ENCODE peak calls at places on chromosomes 6 and 20, in ten cellular contexts. A is heart left ventricle; B is upper lobe of right lung; O is lower lobe of right lung; N is stomach; T is Caco-2; Q is hepatocyte; M is CD8-positive, alpha-beta memory T cell; R is iPS DF 6.9; G is cardiac muscle cell. X is an unnamed sample. For H3K27me3, the result is how much of the 10 kb centered on the place peaks cover.

GRCh38 chr6:41780623-41781301 is at the start of gene PRICKLE4:
- DNase-seq in A (peak), B (peak), O (peak), N (peak), T (no peak), Q (peak), M (peak), R (no peak), G (peak), X (peak)

GRCh38 chr20:64077876-64078551 is 1.3 kb downstream of the RGS19 start:
- DNase-seq in A (no peak), B (no peak), O (peak), N (peak), T (no peak), Q (no peak), M (peak), R (no peak), G (no peak), X (peak)

GRCh38 chr6:110826236-110827129 is 11.2 kb upstream of the CDK19 start:
- DNase-seq in A (no peak), B (peak), O (peak), N (no peak), T (peak), Q (peak), M (no peak), R (no peak), G (no peak), X (no peak)

GRCh38 chr20:53736122-53736756 is 142.6 kb upstream of the ZNF217 start:
- DNase-seq in A (no peak), B (no peak), O (no peak), N (no peak), T (peak), Q (no peak), M (no peak), R (no peak), G (peak), X (no peak)

GRCh38 chr6:17583811-17584210 is 16.3 kb upstream of the FAM8A1 start:
- DNase-seq in A (no peak), B (no peak), O (no peak), N (no peak), T (no peak), Q (no peak), M (no peak), R (no peak), G (peak), X (no peak)

GRCh38 chr20:25252686-25253421 is 5.0 kb downstream of the PYGB start:
- DNase-seq in A (no peak), B (no peak), O (no peak), N (no peak), T (no peak), Q (peak), M (no peak), R (no peak), G (no peak), X (peak)

GRCh38 chr6:18997375-18997826 is 610.3 kb downstream of the RNF144B start:
- DNase-seq in A (no peak), B (no peak), O (no peak), N (no peak), T (peak), Q (peak), M (no peak), R (peak), G (peak), X (no peak)

GRCh38 chr6:7112741-7113313 is 5.1 kb downstream of the RREB1 start:
- DNase-seq in A (peak), B (peak), O (no peak), N (peak), T (no peak), Q (peak), M (no peak), R (no peak), G (no peak), X (peak)

GRCh38 chr20:38283236-38283635 is 20.7 kb upstream of the BPI start:
- DNase-seq in A (no peak), B (no peak), O (no peak), N (no peak), T (peak), Q (no peak), M (no peak), R (no peak), G (no peak), X (no peak)

GRCh38 chr6:20056350-20056992 is 155.8 kb downstream of the MBOAT1 start:
- DNase-seq in A (no peak), B (no peak), O (no peak), N (no peak), T (no peak), Q (peak), M (no peak), R (no peak), G (peak), X (no peak)

GRCh38 chr6:161133973-161134372 is 139.9 kb downstream of the AGPAT4 start:
- DNase-seq in A (no peak), B (no peak), O (no peak), N (no peak), T (no peak), Q (no peak), M (no peak), R (no peak), G (peak), X (no peak)

GRCh38 chr6:36204068-36204753 is 7.7 kb downstream of the BRPF3 start:
- DNase-seq in A (no peak), B (no peak), O (no peak), N (no peak), T (no peak), Q (no peak), M (peak), R (no peak), G (no peak), X (no peak)

GRCh38 chr20:53738039-53738944 is 144.7 kb upstream of the ZNF217 start:
- DNase-seq in A (peak), B (peak), O (peak), N (peak), T (peak), Q (peak), M (no peak), R (no peak), G (peak), X (peak)

GRCh38 chr20:57478176-57478575 is 46.8 kb downstream of the CTCFL start:
- DNase-seq in A (no peak), B (no peak), O (no peak), N (no peak), T (no peak), Q (no peak), M (no peak), R (no peak), G (no peak), X (no peak)

GRCh38 chr6:157269261-157269794 is 54.0 kb downstream of the TMEM242 start:
- DNase-seq in A (peak), B (no peak), O (no peak), N (peak), T (no peak), Q (peak), M (no peak), R (no peak), G (peak), X (peak)

GRCh38 chr20:9329356-9330092 is 184.9 kb upstream of the LAMP5 start:
- DNase-seq in A (no peak), B (no peak), O (no peak), N (no peak), T (peak), Q (no peak), M (no peak), R (no peak), G (no peak), X (no peak)

GRCh38 chr6:1614767-1615650 is 5.3 kb downstream of the FOXC1 start:
- DNase-seq in A (no peak), B (no peak), O (no peak), N (peak), T (peak), Q (peak), M (no peak), R (no peak), G (no peak), X (no peak)

GRCh38 chr6:48757661-48758060 is 646.7 kb upstream of the PTCHD4 start:
- DNase-seq in A (no peak), B (no peak), O (no peak), N (no peak), T (no peak), Q (no peak), M (no peak), R (no peak), G (no peak), X (no peak)

GRCh38 chr6:12603711-12604049 is 112.9 kb upstream of the PHACTR1 start:
- DNase-seq in A (no peak), B (no peak), O (no peak), N (no peak), T (no peak), Q (no peak), M (no peak), R (no peak), G (no peak), X (no peak)

GRCh38 chr6:82872092-82872635 is 193.5 kb downstream of the UBE3D start:
- DNase-seq in A (no peak), B (no peak), O (no peak), N (no peak), T (no peak), Q (peak), M (no peak), R (no peak), G (no peak), X (no peak)

GRCh38 chr6:109238405-109238804 is 143.1 kb downstream of the CEP57L1 start:
- DNase-seq in A (no peak), B (no peak), O (no peak), N (no peak), T (no peak), Q (no peak), M (no peak), R (no peak), G (no peak), X (no peak)

GRCh38 chr6:1589208-1589607 is 20.5 kb upstream of the FOXC1 start:
- DNase-seq in A (no peak), B (no peak), O (no peak), N (no peak), T (no peak), Q (no peak), M (no peak), R (no peak), G (no peak), X (peak)

GRCh38 chr6:7727150-7727950 is 1.5 kb downstream of the BMP6 start:
- DNase-seq in A (peak), B (no peak), O (no peak), N (no peak), T (no peak), Q (peak), M (no peak), R (no peak), G (peak), X (no peak)

GRCh38 chr6:56484669-56485068 is 158.0 kb downstream of the DST start:
- DNase-seq in A (no peak), B (no peak), O (no peak), N (no peak), T (no peak), Q (no peak), M (no peak), R (no peak), G (peak), X (no peak)

GRCh38 chr6:47147175-47147727 is 105.1 kb upstream of the ADGRF1 start:
- DNase-seq in A (no peak), B (no peak), O (no peak), N (no peak), T (no peak), Q (no peak), M (no peak), R (no peak), G (no peak), X (no peak)

GRCh38 chr20:13101276-13101675 is 92.5 kb downstream of the SPTLC3 start:
- DNase-seq in A (no peak), B (no peak), O (no peak), N (no peak), T (no peak), Q (no peak), M (no peak), R (no peak), G (no peak), X (no peak)

GRCh38 chr20:1274485-1275313 is 8.6 kb downstream of the SNPH start:
- DNase-seq in A (no peak), B (no peak), O (no peak), N (no peak), T (no peak), Q (peak), M (no peak), R (no peak), G (no peak), X (no peak)

GRCh38 chr6:123810214-123810613 is 6.5 kb downstream of the NKAIN2 start:
- DNase-seq in A (no peak), B (no peak), O (no peak), N (no peak), T (no peak), Q (no peak), M (no peak), R (no peak), G (no peak), X (no peak)

GRCh38 chr6:82365011-82365751 is 1.6 kb downstream of the TPBG start:
- DNase-seq in A (peak), B (peak), O (peak), N (peak), T (no peak), Q (peak), M (no peak), R (no peak), G (peak), X (peak)

GRCh38 chr6:160348552-160349441 is 619 bp downstream of the SLC22A3 start:
- DNase-seq in A (peak), B (peak), O (peak), N (peak), T (peak), Q (peak), M (no peak), R (no peak), G (peak), X (peak)

GRCh38 chr20:20440473-20440872 is 72.6 kb downstream of the INSM1 start:
- DNase-seq in A (no peak), B (no peak), O (no peak), N (no peak), T (no peak), Q (no peak), M (no peak), R (no peak), G (no peak), X (peak)

GRCh38 chr6:167491403-167492095 is 166.7 kb downstream of the TTLL2 start:
- DNase-seq in A (no peak), B (peak), O (no peak), N (no peak), T (no peak), Q (peak), M (no peak), R (no peak), G (no peak), X (no peak)

GRCh38 chr20:50815162-50815989 is 20.5 kb downstream of the BCAS4 start:
- DNase-seq in A (no peak), B (peak), O (peak), N (no peak), T (no peak), Q (no peak), M (no peak), R (no peak), G (no peak), X (no peak)

GRCh38 chr6:138648127-138648526 is 125.4 kb upstream of the CCDC28A start:
- DNase-seq in A (no peak), B (no peak), O (no peak), N (no peak), T (no peak), Q (no peak), M (no peak), R (no peak), G (no peak), X (no peak)

GRCh38 chr6:51163843-51164529 is 345.3 kb downstream of the TFAP2B start:
- DNase-seq in A (no peak), B (no peak), O (no peak), N (no peak), T (no peak), Q (no peak), M (no peak), R (no peak), G (no peak), X (no peak)

GRCh38 chr20:37394543-37395410 is 48.8 kb downstream of the SRC start:
- DNase-seq in A (no peak), B (no peak), O (peak), N (no peak), T (peak), Q (no peak), M (no peak), R (no peak), G (no peak), X (no peak)

GRCh38 chr20:44085616-44086434 is 101.2 kb downstream of the JPH2 start:
- DNase-seq in A (no peak), B (no peak), O (no peak), N (no peak), T (no peak), Q (no peak), M (no peak), R (no peak), G (no peak), X (no peak)

GRCh38 chr6:34145161-34146020 is 496 bp downstream of the GRM4 start:
- DNase-seq in A (no peak), B (peak), O (peak), N (no peak), T (no peak), Q (peak), M (no peak), R (no peak), G (peak), X (no peak)
- H3K27me3 ChIP-seq in A (under half), B (half or more), O (half or more), N (under half), T (under half), Q (half or more), M (under half), R (under half), G (half or more), X (half or more)

GRCh38 chr20:21510995-21511394 is 2.9 kb downstream of the NKX2-2 start:
- DNase-seq in A (no peak), B (no peak), O (no peak), N (no peak), T (no peak), Q (no peak), M (no peak), R (no peak), G (no peak), X (no peak)

GRCh38 chr20:21508230-21509078 is 5.4 kb downstream of the NKX2-2 start:
- DNase-seq in A (no peak), B (no peak), O (no peak), N (no peak), T (no peak), Q (no peak), M (no peak), R (no peak), G (no peak), X (no peak)

GRCh38 chr20:21509079-21509596 is 4.7 kb downstream of the NKX2-2 start:
- DNase-seq in A (no peak), B (no peak), O (no peak), N (no peak), T (no peak), Q (no peak), M (no peak), R (no peak), G (no peak), X (no peak)

GRCh38 chr20:21510414-21510971 is 3.4 kb downstream of the NKX2-2 start:
- DNase-seq in A (no peak), B (no peak), O (peak), N (no peak), T (no peak), Q (no peak), M (no peak), R (no peak), G (no peak), X (no peak)

DNA sequence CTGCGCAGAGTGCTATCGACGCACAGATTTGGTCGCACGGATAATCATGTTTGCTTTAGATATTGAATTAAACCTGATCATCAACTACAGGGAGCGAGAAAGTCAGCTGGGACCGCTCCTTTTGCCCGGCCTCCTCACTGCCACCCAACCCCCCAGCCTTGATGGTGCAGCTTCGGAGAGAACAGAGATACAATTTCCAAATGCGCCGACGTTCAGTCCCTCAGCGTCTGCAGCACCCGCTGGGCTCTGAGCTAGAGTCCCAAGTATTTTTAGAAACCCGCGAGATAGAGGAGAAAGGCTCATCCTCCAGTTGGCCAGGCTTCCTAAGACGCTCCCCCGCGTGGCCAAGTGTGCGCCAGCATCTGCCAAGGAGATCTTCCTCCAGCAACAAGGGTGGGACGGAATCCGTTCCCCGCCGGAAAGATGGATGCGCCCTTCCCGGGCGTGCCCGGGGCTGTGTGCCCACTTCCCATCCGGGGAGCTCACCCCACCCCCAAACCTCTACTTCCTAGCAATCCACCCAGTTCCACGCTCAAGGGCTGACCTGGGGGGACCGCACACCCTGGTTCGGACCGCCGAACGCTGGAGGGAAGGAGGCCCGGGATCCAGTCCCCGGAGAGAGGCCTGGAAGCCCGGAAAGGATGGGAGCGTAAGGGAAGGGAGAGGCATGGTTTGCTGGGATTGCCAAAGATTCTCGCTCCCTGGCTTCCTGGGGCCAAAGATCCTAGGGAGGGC is 4.1 kb downstream of the NKX2-2 start:
- DNase-seq in A (no peak), B (no peak), O (peak), N (no peak), T (no peak), Q (no peak), M (no peak), R (no peak), G (peak), X (no peak)
- H3K27me3 ChIP-seq in A (half or more), B (half or more), O (half or more), N (half or more), T (under half), Q (half or more), M (half or more), R (half or more), G (half or more), X (half or more)

GRCh38 chr20:40713508-40713907 is 24.5 kb upstream of the MAFB start:
- DNase-seq in A (no peak), B (no peak), O (no peak), N (no peak), T (no peak), Q (no peak), M (no peak), R (no peak), G (no peak), X (no peak)

GRCh38 chr20:40711078-40711477 is 22.0 kb upstream of the MAFB start:
- DNase-seq in A (no peak), B (no peak), O (no peak), N (no peak), T (no peak), Q (no peak), M (no peak), R (no peak), G (no peak), X (no peak)

GRCh38 chr20:40706977-40707582 is 18.0 kb upstream of the MAFB start:
- DNase-seq in A (no peak), B (no peak), O (no peak), N (no peak), T (peak), Q (peak), M (no peak), R (no peak), G (no peak), X (no peak)

GRCh38 chr20:40714109-40714508 is 25.1 kb upstream of the MAFB start:
- DNase-seq in A (no peak), B (no peak), O (no peak), N (no peak), T (no peak), Q (no peak), M (no peak), R (no peak), G (no peak), X (no peak)

DNA sequence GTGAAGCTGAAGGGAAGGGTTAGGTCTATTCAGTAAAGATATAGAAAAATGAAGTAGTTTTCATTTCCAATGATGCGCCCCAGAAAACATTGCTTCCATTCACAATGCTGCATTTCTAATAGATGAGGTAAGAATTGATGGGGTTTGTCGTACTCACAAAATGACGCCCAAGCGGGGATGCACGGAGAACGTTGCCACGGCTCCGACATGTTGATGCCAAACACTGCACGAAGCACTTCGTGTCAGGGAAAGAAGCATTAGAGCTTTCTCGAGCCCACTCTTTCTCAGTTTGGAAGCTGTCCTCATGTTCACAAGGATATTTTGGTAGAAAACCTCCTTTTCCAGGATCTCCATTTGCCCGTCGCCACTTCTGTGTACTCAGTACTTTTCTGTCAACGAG is 21.6 kb upstream of the MAFB start:
- DNase-seq in A (no peak), B (no peak), O (no peak), N (no peak), T (no peak), Q (no peak), M (no peak), R (no peak), G (peak), X (no peak)
- H3K27me3 ChIP-seq in A (under half), B (under half), O (under half), N (under half), T (under half), Q (under half), M (under half), R (under half), G (under half), X (under half)

DNA sequence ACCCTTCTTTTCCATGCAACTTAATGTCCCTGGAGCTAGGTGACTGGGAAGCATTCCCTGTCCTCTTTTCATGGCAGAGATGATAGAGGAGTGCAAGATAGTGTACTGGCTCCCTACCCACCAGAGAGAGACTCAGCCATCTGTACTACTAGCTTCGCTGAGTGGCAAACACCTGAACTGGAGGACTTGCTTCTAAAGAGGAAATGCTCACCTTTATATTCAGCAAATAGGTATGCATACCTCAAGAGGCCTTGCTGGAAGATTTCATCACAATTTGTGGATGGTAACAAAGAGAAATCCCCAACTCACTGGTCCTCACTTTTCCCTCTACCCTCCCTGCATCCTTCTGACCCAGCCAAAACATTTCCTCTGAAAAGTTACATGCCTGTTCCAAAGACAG is 124.1 kb downstream of the FOXA2 start:
- DNase-seq in A (no peak), B (no peak), O (no peak), N (no peak), T (no peak), Q (no peak), M (no peak), R (no peak), G (no peak), X (no peak)
- H3K27me3 ChIP-seq in A (under half), B (under half), O (under half), N (under half), T (under half), Q (under half), M (under half), R (under half), G (half or more), X (under half)

GRCh38 chr6:33008944-33009861 is at the start of gene HLA-DOA:
- DNase-seq in A (no peak), B (no peak), O (no peak), N (no peak), T (no peak), Q (peak), M (peak), R (peak), G (peak), X (no peak)
- H3K27me3 ChIP-seq in A (under half), B (under half), O (under half), N (under half), T (under half), Q (under half), M (under half), R (under half), G (under half), X (under half)